ENCODE peak calls at places on chromosomes 16 and 17, in four cellular contexts. Z, W, X and L are unnamed samples.

GRCh38 chr16:48244863-48245195 is 729 bp downstream of the LONP2 start:
- DNase-seq in Z (no peak), W (no peak), X (no peak), L (no peak)

GRCh38 chr17:44111777-44112176 is 11.7 kb downstream of the HDAC5 start:
- DNase-seq in Z (no peak), W (no peak), X (no peak), L (no peak)

GRCh38 chr16:1941924-1942809 is 832 bp downstream of the MSRB1 start:
- DNase-seq in Z (peak), W (no peak), X (no peak), L (peak)

GRCh38 chr17:1783834-1784611 is 22.2 kb downstream of the SERPINF1 start:
- DNase-seq in Z (peak), W (peak), X (peak), L (peak)

GRCh38 chr16:50213939-50214519 is 52.3 kb upstream of the ADCY7 start:
- DNase-seq in Z (no peak), W (peak), X (no peak), L (peak)

GRCh38 chr16:53614346-53614745 is 89.3 kb downstream of the RPGRIP1L start:
- DNase-seq in Z (no peak), W (no peak), X (no peak), L (peak)

GRCh38 chr17:17503566-17504130 is 7.5 kb upstream of the RASD1 start:
- DNase-seq in Z (no peak), W (no peak), X (peak), L (no peak)

GRCh38 chr16:89482824-89483220 is 7.5 kb downstream of the ANKRD11 start:
- DNase-seq in Z (no peak), W (no peak), X (no peak), L (no peak)

GRCh38 chr17:42964161-42964932 is at the start of gene AARSD1:
- DNase-seq in Z (peak), W (peak), X (peak), L (peak)

GRCh38 chr17:28369684-28370034 is 448 bp downstream of the VTN start:
- DNase-seq in Z (no peak), W (no peak), X (no peak), L (no peak)

GRCh38 chr16:48350716-48351115 is 34.5 kb downstream of the SIAH1 start:
- DNase-seq in Z (no peak), W (no peak), X (no peak), L (no peak)

GRCh38 chr17:64213995-64214507 is 49.0 kb downstream of the TEX2 start:
- DNase-seq in Z (no peak), W (no peak), X (no peak), L (peak)

GRCh38 chr16:75385507-75386152 is 47.7 kb downstream of the CFDP1 start:
- DNase-seq in Z (no peak), W (peak), X (no peak), L (peak)

GRCh38 chr16:21239646-21240045 is 6.1 kb downstream of the ANKS4B start:
- DNase-seq in Z (no peak), W (no peak), X (no peak), L (no peak)

GRCh38 chr17:28421775-28422305 is 15.8 kb upstream of the SLC46A1 start:
- DNase-seq in Z (no peak), W (no peak), X (no peak), L (no peak)

GRCh38 chr17:4708436-4708835 is 2.0 kb upstream of the ARRB2 start:
- DNase-seq in Z (no peak), W (no peak), X (no peak), L (no peak)

GRCh38 chr17:44971776-44972483 is 3.8 kb upstream of the C1QL1 start:
- DNase-seq in Z (no peak), W (no peak), X (no peak), L (peak)

GRCh38 chr17:75326587-75326955 is 37.3 kb upstream of the SLC25A19 start:
- DNase-seq in Z (no peak), W (no peak), X (no peak), L (no peak)

GRCh38 chr16:68310441-68311315 is at the start of the genes PRMT7 and SLC7A6OS:
- DNase-seq in Z (peak), W (peak), X (peak), L (peak)
- TF ChIP-seq CTCF in Z (no peak), W (no peak), X (peak), L (no peak)

GRCh38 chr16:66469291-66469931 is 42.3 kb downstream of the BEAN1 start:
- DNase-seq in Z (peak), W (no peak), X (no peak), L (no peak)

GRCh38 chr16:66470556-66470955 is 43.5 kb downstream of the BEAN1 start:
- DNase-seq in Z (no peak), W (no peak), X (no peak), L (no peak)

GRCh38 chr16:66468321-66468965 is 41.3 kb downstream of the BEAN1 start:
- DNase-seq in Z (no peak), W (no peak), X (no peak), L (no peak)

GRCh38 chr16:66471264-66471663 is 44.2 kb downstream of the BEAN1 start:
- DNase-seq in Z (no peak), W (no peak), X (no peak), L (no peak)

GRCh38 chr16:66469932-66470546 is 42.9 kb downstream of the BEAN1 start:
- DNase-seq in Z (no peak), W (no peak), X (no peak), L (no peak)
- TF ChIP-seq CTCF in Z (no peak), W (no peak), X (no peak), L (no peak)

GRCh38 chr17:35496470-35497290 is 40.8 kb downstream of the SLFN12L start:
- DNase-seq in Z (no peak), W (no peak), X (no peak), L (no peak)

GRCh38 chr17:35493040-35493439 is 44.4 kb downstream of the SLFN12L start:
- DNase-seq in Z (no peak), W (no peak), X (no peak), L (no peak)

GRCh38 chr17:35499548-35499947 is 37.9 kb downstream of the SLFN12L start:
- DNase-seq in Z (no peak), W (no peak), X (no peak), L (no peak)

GRCh38 chr17:35498429-35499178 is 38.9 kb downstream of the SLFN12L start:
- DNase-seq in Z (no peak), W (no peak), X (no peak), L (no peak)
- TF ChIP-seq CTCF in Z (no peak), W (no peak), X (no peak), L (no peak)

GRCh38 chr16:73172621-73173312 is 124.8 kb upstream of the ZFHX3 start:
- DNase-seq in Z (peak), W (no peak), X (peak), L (peak)
- TF ChIP-seq CTCF in Z (peak), W (peak), X (peak), L (peak)

DNA sequence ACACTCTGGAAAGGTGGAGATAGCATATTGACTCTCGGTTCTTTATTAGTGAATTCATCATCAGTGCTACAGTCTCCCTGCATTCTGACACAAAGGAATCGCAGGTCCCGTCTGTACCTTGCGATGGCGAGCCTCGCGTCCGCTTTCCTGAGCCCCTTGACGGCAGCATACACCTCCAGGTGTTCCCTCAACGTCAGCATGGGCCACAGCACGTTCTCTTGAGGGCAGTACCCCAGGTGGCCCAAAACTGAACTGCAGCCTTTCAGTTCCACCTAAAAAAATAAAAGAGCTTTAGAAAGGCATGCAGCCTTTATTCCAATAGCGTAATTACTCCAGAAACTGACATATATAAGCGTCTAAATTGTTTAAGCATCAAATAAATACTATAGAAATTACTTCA is 24.2 kb upstream of the ABCA9 start:
- DNase-seq in Z (no peak), W (peak), X (no peak), L (no peak)
- TF ChIP-seq CTCF in Z (no peak), W (peak), X (peak), L (peak)